ENCODE peak calls at places on chromosomes 16 and 17, in ten cellular contexts. Y is naive thymus-derived CD8-positive, alpha-beta T cell; C is activated naive CD8-positive, alpha-beta T cell treated with anti-CD3 and anti-CD28 coated beads, Interleukin-2, amount 50 U/mL, for 24 hours; E is HT1080; O is NCI-H226; R is stimulated activated naive B cell treated with anti-CD40 and anti-IgM and Interleukin-4, amounts not matched to agents 10 μg/mL and 1 μg/mL and 100 μg/mL, for 72 hours; H is mucosa of descending colon; D is PC-3; S is GM13977; F is GM12865. G is an unnamed sample.
A peak's percentile ranks its signal among the peaks of the same experiment; 100 is the strongest.

GRCh38 chr16:15961060-15961511 is 11.7 kb downstream of the ABCC1 start:
- DNase-seq in Y (peak; percentile 87), C (peak; percentile 55), E (no peak), O (no peak), R (peak; percentile 67), H (no peak), D (no peak), S (peak; percentile 77), F (peak; percentile 94), G (peak; percentile 97)

GRCh38 chr16:25110392-25110947 is 1.1 kb upstream of the LCMT1 start:
- DNase-seq in Y (no peak), C (peak; percentile 62), E (peak; percentile 19), O (no peak), R (no peak), H (no peak), D (no peak), S (no peak), F (peak; percentile 21), G (peak; percentile 44)

GRCh38 chr17:74241434-74241833 is 28.1 kb downstream of the TTYH2 start:
- DNase-seq in Y (no peak), C (no peak), E (no peak), O (no peak), R (no peak), H (no peak), D (no peak), S (no peak), F (no peak), G (no peak)

GRCh38 chr17:43556292-43556691 is 10.2 kb upstream of the ETV4 start:
- DNase-seq in Y (no peak), C (peak; percentile 22), E (peak; percentile 23), O (peak; percentile 23), R (peak; percentile 15), H (peak; percentile 61), D (peak; percentile 87), S (no peak), F (no peak), G (no peak)

GRCh38 chr16:10153993-10154788 is 28.0 kb downstream of the GRIN2A start:
- DNase-seq in Y (no peak), C (no peak), E (no peak), O (no peak), R (no peak), H (no peak), D (no peak), S (no peak), F (no peak), G (peak; percentile 10)

GRCh38 chr17:58384900-58385299 is 32.4 kb downstream of the RNF43 start:
- DNase-seq in Y (no peak), C (no peak), E (no peak), O (no peak), R (no peak), H (no peak), D (no peak), S (no peak), F (no peak), G (no peak)

GRCh38 chr17:17849863-17850373 is 13.1 kb upstream of the SREBF1 start:
- DNase-seq in Y (peak; percentile 76), C (peak; percentile 79), E (peak; percentile 59), O (no peak), R (no peak), H (no peak), D (peak; percentile 25), S (peak; percentile 75), F (peak; percentile 59), G (peak; percentile 85)

GRCh38 chr16:82156761-82157654 is 13.0 kb downstream of the MPHOSPH6 start:
- DNase-seq in Y (no peak), C (no peak), E (no peak), O (no peak), R (no peak), H (no peak), D (no peak), S (no peak), F (no peak), G (no peak)

GRCh38 chr17:59435238-59435637 is 103.8 kb downstream of the YPEL2 start:
- DNase-seq in Y (no peak), C (no peak), E (peak; percentile 62), O (peak; percentile 49), R (no peak), H (no peak), D (peak; percentile 97), S (no peak), F (peak; percentile 21), G (no peak)

GRCh38 chr16:89198417-89199240 is 1.7 kb downstream of the SLC22A31 start:
- DNase-seq in Y (no peak), C (no peak), E (no peak), O (no peak), R (no peak), H (peak; percentile 15), D (no peak), S (no peak), F (no peak), G (no peak)

GRCh38 chr16:82192665-82193064 is 22.6 kb upstream of the MPHOSPH6 start:
- DNase-seq in Y (no peak), C (peak; percentile 36), E (peak; percentile 93), O (peak; percentile 36), R (no peak), H (no peak), D (peak; percentile 71), S (no peak), F (peak; percentile 6), G (peak; percentile 60)

GRCh38 chr16:58492066-58492465 is 7.9 kb upstream of the NDRG4 start:
- DNase-seq in Y (no peak), C (no peak), E (no peak), O (no peak), R (no peak), H (no peak), D (no peak), S (no peak), F (no peak), G (no peak)

GRCh38 chr17:76458580-76459490 is 5.9 kb upstream of the UBE2O start:
- DNase-seq in Y (no peak), C (peak; percentile 20), E (peak; percentile 53), O (peak; percentile 40), R (peak; percentile 19), H (peak; percentile 69), D (peak; percentile 86), S (peak; percentile 69), F (peak; percentile 78), G (no peak)

GRCh38 chr17:79027274-79027924 is 3.4 kb downstream of the C1QTNF1 start:
- DNase-seq in Y (no peak), C (no peak), E (no peak), O (no peak), R (no peak), H (peak; percentile 61), D (no peak), S (no peak), F (no peak), G (no peak)

GRCh38 chr17:77141846-77142449 is 1.2 kb downstream of the SEC14L1 start:
- DNase-seq in Y (no peak), C (no peak), E (peak; percentile 55), O (no peak), R (no peak), H (no peak), D (peak; percentile 86), S (no peak), F (no peak), G (no peak)

GRCh38 chr16:85312642-85313540 is 200.6 kb upstream of the CIBAR2 start:
- DNase-seq in Y (no peak), C (no peak), E (no peak), O (no peak), R (no peak), H (no peak), D (no peak), S (no peak), F (no peak), G (no peak)

GRCh38 chr16:58020628-58021521 is 4.7 kb upstream of the MMP15 start:
- DNase-seq in Y (peak; percentile 60), C (peak; percentile 67), E (peak; percentile 47), O (peak; percentile 29), R (no peak), H (peak; percentile 71), D (peak; percentile 35), S (peak; percentile 79), F (peak; percentile 46), G (peak; percentile 64)

GRCh38 chr17:38617967-38618760 is 12.4 kb upstream of the SRCIN1 start:
- DNase-seq in Y (no peak), C (no peak), E (no peak), O (no peak), R (no peak), H (no peak), D (no peak), S (no peak), F (no peak), G (no peak)

GRCh38 chr17:7204828-7205461 is 14.7 kb downstream of the DLG4 start:
- DNase-seq in Y (peak; percentile 99), C (peak; percentile 94), E (no peak), O (peak; percentile 76), R (peak; percentile 92), H (peak; percentile 83), D (no peak), S (peak; percentile 99), F (peak; percentile 92), G (peak; percentile 92)

GRCh38 chr17:44941712-44942331 is 5.8 kb downstream of the KIF18B start:
- DNase-seq in Y (no peak), C (no peak), E (no peak), O (peak; percentile 40), R (no peak), H (no peak), D (no peak), S (no peak), F (no peak), G (no peak)

GRCh38 chr17:47957591-47958490 is at the start of gene PRR15L:
- DNase-seq in Y (no peak), C (no peak), E (no peak), O (no peak), R (no peak), H (peak; percentile 88), D (peak; percentile 80), S (no peak), F (no peak), G (no peak)

GRCh38 chr16:2211923-2212347 is 1.3 kb upstream of the BRICD5 start:
- DNase-seq in Y (no peak), C (no peak), E (no peak), O (no peak), R (no peak), H (no peak), D (no peak), S (no peak), F (no peak), G (no peak)

GRCh38 chr17:11739848-11740247 is 141.6 kb downstream of the DNAH9 start:
- DNase-seq in Y (no peak), C (no peak), E (no peak), O (no peak), R (no peak), H (no peak), D (no peak), S (no peak), F (no peak), G (no peak)

GRCh38 chr17:42403150-42403549 is 14.9 kb upstream of the STAT3 start:
- DNase-seq in Y (peak; percentile 25), C (peak; percentile 76), E (no peak), O (no peak), R (no peak), H (peak; percentile 50), D (no peak), S (peak; percentile 83), F (peak; percentile 72), G (peak; percentile 57)

GRCh38 chr17:70168979-70169706 is at the start of gene KCNJ2:
- DNase-seq in Y (no peak), C (peak; percentile 68), E (peak; percentile 85), O (peak; percentile 37), R (peak; percentile 68), H (peak; percentile 96), D (peak; percentile 94), S (peak; percentile 88), F (peak; percentile 69), G (peak; percentile 38)

GRCh38 chr17:21294321-21295035 is 10.0 kb downstream of the MAP2K3 start:
- DNase-seq in Y (no peak), C (no peak), E (no peak), O (no peak), R (no peak), H (no peak), D (no peak), S (no peak), F (no peak), G (no peak)

GRCh38 chr17:49069585-49070273 is 62.8 kb upstream of the B4GALNT2 start:
- DNase-seq in Y (no peak), C (no peak), E (no peak), O (peak; percentile 32), R (no peak), H (no peak), D (peak; percentile 56), S (no peak), F (no peak), G (no peak)

GRCh38 chr16:28304214-28304613 is 11.9 kb downstream of the SBK1 start:
- DNase-seq in Y (no peak), C (no peak), E (peak; percentile 40), O (peak; percentile 57), R (no peak), H (no peak), D (peak; percentile 30), S (no peak), F (no peak), G (no peak)